ENCODE peak calls at places on chromosomes 16 and 17, in ten cellular contexts. G is GM23338, X is fibroblast of lung, C is A549, H is caudate nucleus, E is upper lobe of right lung, U is foreskin keratinocyte, K is endodermal cell, I is stomach, R is left ventricle myocardium inferior. M is an unnamed sample.

GRCh38 chr16:71929048-71929447 is 33.7 kb downstream of the IST1 start:
- DNase-seq in G (no peak), X (peak), C (no peak), H (no peak), E (no peak), U (no peak), K (no peak), I (no peak), R (no peak), M (no peak)

GRCh38 chr16:23597003-23597756 is 1.1 kb upstream of the NDUFAB1 start:
- DNase-seq in G (peak), X (no peak), C (peak), H (no peak), E (no peak), U (no peak), K (peak), I (no peak), R (peak), M (no peak)

GRCh38 chr16:23512168-23512695 is 1.9 kb upstream of the GGA2 start:
- DNase-seq in G (no peak), X (no peak), C (no peak), H (no peak), E (no peak), U (no peak), K (no peak), I (no peak), R (no peak), M (no peak)

GRCh38 chr17:73013816-73014663 is 78.4 kb downstream of the SLC39A11 start:
- DNase-seq in G (peak), X (peak), C (peak), H (no peak), E (no peak), U (no peak), K (peak), I (no peak), R (no peak), M (no peak)

GRCh38 chr16:2008009-2008526 is 1.6 kb downstream of the ZNF598 start:
- DNase-seq in G (no peak), X (peak), C (no peak), H (no peak), E (no peak), U (peak), K (no peak), I (no peak), R (peak), M (peak)

GRCh38 chr16:47928008-47928407 is 227.8 kb downstream of the ABCC12 start:
- DNase-seq in G (peak), X (no peak), C (no peak), H (no peak), E (no peak), U (no peak), K (peak), I (no peak), R (no peak), M (no peak)

GRCh38 chr16:22397459-22397858 is 23.0 kb upstream of the CDR2 start:
- DNase-seq in G (no peak), X (peak), C (no peak), H (no peak), E (no peak), U (peak), K (no peak), I (no peak), R (no peak), M (peak)

GRCh38 chr16:79192904-79193303 is 407.6 kb downstream of the MAF start:
- DNase-seq in G (no peak), X (no peak), C (no peak), H (no peak), E (no peak), U (no peak), K (no peak), I (no peak), R (no peak), M (no peak)

GRCh38 chr16:77759821-77760220 is 28.5 kb upstream of the VAT1L start:
- DNase-seq in G (no peak), X (peak), C (no peak), H (no peak), E (no peak), U (no peak), K (no peak), I (no peak), R (no peak), M (no peak)

GRCh38 chr17:55311767-55312375 is 47.1 kb downstream of the HLF start:
- DNase-seq in G (no peak), X (no peak), C (no peak), H (no peak), E (no peak), U (no peak), K (peak), I (no peak), R (no peak), M (no peak)

GRCh38 chr16:49524578-49525315 is 151.1 kb downstream of the C16orf78 start:
- DNase-seq in G (no peak), X (no peak), C (no peak), H (no peak), E (no peak), U (no peak), K (no peak), I (no peak), R (no peak), M (no peak)

GRCh38 chr16:86919531-86920305 is 341.4 kb downstream of the FOXL1 start:
- DNase-seq in G (no peak), X (no peak), C (no peak), H (no peak), E (no peak), U (no peak), K (no peak), I (no peak), R (no peak), M (no peak)

GRCh38 chr17:9672266-9672665 is 26.9 kb downstream of the USP43 start:
- DNase-seq in G (no peak), X (no peak), C (no peak), H (no peak), E (no peak), U (no peak), K (no peak), I (no peak), R (no peak), M (no peak)

GRCh38 chr17:59914274-59914854 is 21.4 kb downstream of the RPS6KB1 start:
- DNase-seq in G (peak), X (peak), C (peak), H (no peak), E (no peak), U (no peak), K (no peak), I (no peak), R (no peak), M (no peak)

GRCh38 chr17:50206604-50207293 is 5.3 kb upstream of the COL1A1 start:
- DNase-seq in G (peak), X (peak), C (no peak), H (no peak), E (no peak), U (no peak), K (peak), I (no peak), R (peak), M (no peak)

GRCh38 chr17:5897320-5897911 is 172.8 kb upstream of the WSCD1 start:
- DNase-seq in G (peak), X (no peak), C (no peak), H (no peak), E (no peak), U (no peak), K (peak), I (no peak), R (no peak), M (no peak)

GRCh38 chr16:88769617-88770458 is 15.2 kb downstream of the PIEZO1 start:
- DNase-seq in G (peak), X (no peak), C (peak), H (no peak), E (peak), U (no peak), K (peak), I (no peak), R (no peak), M (no peak)

GRCh38 chr16:12092347-12092882 is 115.9 kb downstream of the SNX29 start:
- DNase-seq in G (no peak), X (peak), C (no peak), H (no peak), E (peak), U (no peak), K (no peak), I (no peak), R (no peak), M (peak)

GRCh38 chr16:87056083-87056482 is 261.1 kb downstream of the C16orf95 start:
- DNase-seq in G (no peak), X (peak), C (no peak), H (no peak), E (no peak), U (no peak), K (peak), I (no peak), R (no peak), M (no peak)

GRCh38 chr17:48791128-48792032 is 25.6 kb downstream of the TTLL6 start:
- DNase-seq in G (peak), X (peak), C (peak), H (no peak), E (peak), U (peak), K (peak), I (peak), R (peak), M (peak)

GRCh38 chr16:5044011-5044540 is 10.3 kb upstream of the NAGPA start:
- DNase-seq in G (no peak), X (no peak), C (no peak), H (no peak), E (peak), U (no peak), K (no peak), I (no peak), R (no peak), M (no peak)

GRCh38 chr16:23663918-23664317 is 14.8 kb upstream of the PLK1 start:
- DNase-seq in G (no peak), X (no peak), C (no peak), H (no peak), E (no peak), U (no peak), K (no peak), I (no peak), R (no peak), M (no peak)

GRCh38 chr17:14792751-14793150 is 472.4 kb downstream of the PMP22 start:
- DNase-seq in G (no peak), X (no peak), C (no peak), H (no peak), E (no peak), U (peak), K (no peak), I (no peak), R (no peak), M (peak)

GRCh38 chr16:5841934-5842333 is 744.3 kb upstream of the EEF2KMT start:
- DNase-seq in G (no peak), X (no peak), C (no peak), H (no peak), E (no peak), U (peak), K (no peak), I (no peak), R (no peak), M (peak)

GRCh38 chr16:1772362-1772907 is at the start of gene EME2:
- DNase-seq in G (no peak), X (no peak), C (no peak), H (no peak), E (no peak), U (no peak), K (no peak), I (no peak), R (no peak), M (no peak)

DNA sequence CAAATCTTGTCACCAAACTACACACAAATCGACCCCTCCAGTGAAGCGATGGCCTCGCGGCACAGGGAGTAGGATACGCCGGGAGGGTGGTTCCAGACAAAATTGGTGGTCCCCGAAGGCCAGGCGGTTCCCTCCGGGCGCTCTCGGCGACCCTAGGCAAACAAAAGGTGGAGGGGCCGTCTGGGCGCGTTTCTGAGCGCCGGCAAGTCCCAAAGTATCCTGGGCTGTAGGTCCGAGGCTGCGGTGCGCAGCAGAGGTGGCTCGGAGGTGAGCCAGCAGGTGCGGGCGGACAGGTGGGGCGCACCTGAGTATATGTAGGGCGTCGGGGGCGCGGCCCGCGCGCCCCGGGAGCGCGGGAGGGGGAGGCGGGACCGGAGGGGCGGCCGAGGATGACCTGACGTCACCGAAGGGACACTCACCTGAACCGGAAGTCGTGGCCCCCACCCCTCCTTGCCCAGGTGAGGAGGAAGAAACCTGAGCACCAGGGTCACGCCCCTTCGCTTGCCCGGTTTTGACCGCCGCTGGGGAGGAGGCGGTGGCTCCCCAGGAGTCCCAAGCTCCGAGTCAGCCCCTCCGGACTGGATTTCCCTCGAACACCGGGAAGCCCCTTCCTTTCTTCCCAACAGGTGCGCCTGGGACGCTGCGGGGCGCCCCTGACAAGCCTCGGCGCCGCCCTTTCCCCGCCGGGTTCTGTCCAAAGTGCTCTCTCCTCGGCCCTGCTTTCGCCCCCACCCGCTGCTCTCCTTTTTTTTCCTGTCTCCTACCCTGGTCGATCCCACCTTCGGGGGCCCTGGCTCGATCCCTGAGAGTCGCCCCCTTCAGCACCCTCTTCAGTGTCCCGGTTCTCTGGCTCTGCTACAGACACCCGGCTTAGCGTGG is at the start of gene CLDN7:
- DNase-seq in G (peak), X (no peak), C (no peak), H (no peak), E (peak), U (no peak), K (peak), I (peak), R (no peak), M (no peak)
- H3K27ac ChIP-seq in G (peak), X (no peak), C (peak), H (no peak), E (peak), U (peak), K (no peak), I (peak), R (peak), M (peak)

GRCh38 chr16:85344502-85345128 is 232.3 kb upstream of the CIBAR2 start:
- DNase-seq in G (no peak), X (no peak), C (no peak), H (no peak), E (no peak), U (no peak), K (no peak), I (no peak), R (no peak), M (no peak)
- H3K27ac ChIP-seq in G (no peak), X (no peak), C (no peak), H (no peak), E (no peak), U (no peak), K (no peak), I (no peak), R (no peak), M (no peak)

DNA sequence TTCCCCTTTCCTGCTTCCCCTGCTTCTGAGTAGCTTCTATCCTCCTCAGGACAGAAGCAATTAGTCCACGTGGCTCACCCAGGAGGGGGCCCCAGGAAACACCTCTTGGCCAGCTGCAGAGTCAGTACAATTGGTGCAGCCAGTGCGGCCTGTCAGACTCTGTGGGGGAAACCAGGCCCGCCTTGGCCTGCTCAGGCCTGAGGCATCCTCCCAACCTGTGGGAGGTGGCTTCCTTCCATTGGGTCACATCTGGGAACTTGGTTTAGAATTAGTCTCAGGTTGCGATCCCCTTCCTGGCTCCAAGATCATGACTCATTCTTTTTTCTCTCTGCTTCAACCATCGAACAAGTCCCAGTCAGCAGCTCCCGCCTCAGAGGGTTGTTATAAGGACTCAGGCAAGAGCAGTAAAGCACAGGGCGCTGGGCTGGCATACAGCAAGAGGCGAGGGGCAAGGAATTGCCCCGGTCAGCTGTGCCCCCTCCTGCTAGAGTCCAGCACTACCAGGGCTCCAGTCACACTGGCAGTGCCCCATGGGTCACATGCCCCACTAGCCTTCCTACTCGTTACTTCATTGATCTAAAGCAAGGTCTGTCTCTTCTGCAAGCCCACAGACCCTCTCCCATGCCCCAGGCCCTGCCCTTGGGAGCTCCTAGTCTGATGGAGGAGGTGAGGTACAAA is 8.1 kb upstream of the EPX start:
- DNase-seq in G (peak), X (peak), C (no peak), H (no peak), E (no peak), U (peak), K (peak), I (no peak), R (no peak), M (peak)
- H3K27ac ChIP-seq in G (no peak), X (no peak), C (no peak), H (no peak), E (no peak), U (no peak), K (no peak), I (no peak), R (no peak), M (no peak)

GRCh38 chr17:32335647-32336046 is 6.3 kb downstream of the C17orf75 start:
- DNase-seq in G (no peak), X (peak), C (no peak), H (no peak), E (no peak), U (peak), K (peak), I (no peak), R (no peak), M (no peak)

GRCh38 chr17:32335046-32335445 is 6.9 kb downstream of the C17orf75 start:
- DNase-seq in G (no peak), X (no peak), C (no peak), H (no peak), E (no peak), U (no peak), K (no peak), I (no peak), R (no peak), M (no peak)

GRCh38 chr17:32331243-32332040 is 10.5 kb downstream of the C17orf75 start:
- DNase-seq in G (no peak), X (no peak), C (no peak), H (no peak), E (no peak), U (no peak), K (no peak), I (no peak), R (no peak), M (no peak)

GRCh38 chr17:32330142-32330541 is 11.8 kb downstream of the C17orf75 start:
- DNase-seq in G (no peak), X (no peak), C (no peak), H (no peak), E (no peak), U (no peak), K (no peak), I (no peak), R (no peak), M (no peak)

GRCh38 chr17:32333187-32333586 is 8.8 kb downstream of the C17orf75 start:
- DNase-seq in G (no peak), X (no peak), C (no peak), H (no peak), E (no peak), U (no peak), K (peak), I (no peak), R (no peak), M (no peak)
- H3K27ac ChIP-seq in G (no peak), X (no peak), C (no peak), H (no peak), E (no peak), U (no peak), K (no peak), I (no peak), R (no peak), M (no peak)

GRCh38 chr16:56931769-56932587 is at the start of gene HERPUD1:
- DNase-seq in G (peak), X (peak), C (peak), H (peak), E (peak), U (peak), K (peak), I (peak), R (peak), M (peak)

GRCh38 chr16:56933828-56934598 is 2.1 kb downstream of the HERPUD1 start:
- DNase-seq in G (no peak), X (no peak), C (no peak), H (no peak), E (no peak), U (no peak), K (no peak), I (no peak), R (no peak), M (no peak)

GRCh38 chr16:56932588-56933265 is 785 bp downstream of the HERPUD1 start:
- DNase-seq in G (peak), X (peak), C (peak), H (peak), E (peak), U (no peak), K (peak), I (peak), R (peak), M (no peak)

GRCh38 chr16:56931253-56931768 is 631 bp upstream of the HERPUD1 start:
- DNase-seq in G (peak), X (no peak), C (no peak), H (no peak), E (no peak), U (no peak), K (no peak), I (peak), R (no peak), M (no peak)

DNA sequence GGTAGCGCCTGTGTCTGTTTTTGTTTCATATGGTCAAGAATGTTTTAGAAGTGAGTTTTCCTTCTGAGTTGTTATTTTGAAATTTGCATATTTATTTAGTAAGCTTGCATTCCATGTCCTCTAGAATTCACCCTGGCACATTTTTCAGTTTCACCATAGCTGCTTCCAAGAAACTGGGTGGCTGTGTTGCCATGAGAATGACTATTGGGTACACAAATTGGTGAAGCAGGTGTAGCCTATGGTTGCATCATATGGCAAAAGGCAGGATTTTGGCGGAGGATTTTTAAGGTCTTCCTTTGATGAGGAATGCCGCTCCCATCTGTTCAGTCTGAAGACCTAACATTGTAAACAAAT is 1.3 kb downstream of the HERPUD1 start:
- DNase-seq in G (peak), X (no peak), C (no peak), H (no peak), E (no peak), U (no peak), K (no peak), I (no peak), R (no peak), M (no peak)
- H3K27ac ChIP-seq in G (no peak), X (peak), C (peak), H (peak), E (peak), U (peak), K (no peak), I (peak), R (peak), M (peak)

DNA sequence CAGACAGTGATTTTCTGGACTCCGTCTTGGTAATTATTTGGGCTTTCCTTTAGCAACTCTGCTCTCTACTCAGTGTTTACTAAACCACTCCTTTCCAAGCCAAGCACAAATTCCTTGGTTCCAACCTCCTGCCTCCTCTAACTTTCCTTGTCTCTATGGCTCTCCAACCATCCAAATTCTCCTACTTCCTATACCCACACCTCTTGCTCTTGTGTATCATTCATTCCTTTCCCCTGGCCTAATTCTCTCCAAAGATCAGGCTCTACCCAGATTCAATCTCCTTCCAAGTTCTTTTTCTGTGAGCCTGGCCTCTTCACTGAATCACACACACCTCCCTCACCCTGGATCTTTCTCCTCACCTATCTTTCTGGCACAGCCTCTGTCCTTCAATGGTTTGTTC is 1.1 kb downstream of the NEURL4 start:
- DNase-seq in G (no peak), X (no peak), C (no peak), H (no peak), E (no peak), U (no peak), K (no peak), I (no peak), R (no peak), M (no peak)
- H3K27ac ChIP-seq in G (no peak), X (no peak), C (peak), H (no peak), E (no peak), U (no peak), K (no peak), I (peak), R (peak), M (no peak)

M was measured in epithelial cell of prostate.